ENCODE peak calls at places on chromosomes 5 and 9, in five cellular contexts. K is sigmoid colon; R is CD8-positive, alpha-beta T cell; M is A673; A is brain microvascular endothelial cell. C is an unnamed sample.

GRCh38 chr9:76594764-76595410 is 135.9 kb downstream of the GCNT1 start:
- DNase-seq in A (no peak), K (no peak), R (no peak), M (no peak), C (no peak)

GRCh38 chr5:62154758-62155157 is 151.2 kb upstream of the KIF2A start:
- DNase-seq in A (no peak), R (no peak), M (no peak), K (no peak), C (no peak)

GRCh38 chr5:34585601-34586104 is 70.5 kb upstream of the RAI14 start:
- DNase-seq in A (peak; percentile 90), R (no peak), M (no peak), K (no peak), C (peak; percentile 68)

GRCh38 chr5:39447059-39447458 is 22.3 kb upstream of the DAB2 start:
- DNase-seq in M (no peak), R (no peak), A (no peak), K (no peak), C (no peak)

GRCh38 chr5:35302544-35302943 is 72.3 kb upstream of the PRLR start:
- DNase-seq in A (no peak), R (no peak), K (no peak), M (no peak), C (no peak)

GRCh38 chr9:18881740-18882139 is 151.3 kb downstream of the SAXO1 start:
- DNase-seq in M (no peak), R (no peak), K (no peak), A (no peak), C (no peak)

GRCh38 chr9:91043041-91043740 is 241.6 kb downstream of the SYK start:
- DNase-seq in R (no peak), K (no peak), A (no peak), M (no peak), C (no peak)

GRCh38 chr5:94196959-94197358 is 421.4 kb downstream of the KIAA0825 start:
- DNase-seq in M (no peak), R (no peak), K (no peak), A (no peak), C (no peak)

GRCh38 chr9:18379073-18379811 is 94.7 kb upstream of the ADAMTSL1 start:
- DNase-seq in M (no peak), K (no peak), R (no peak), A (peak; percentile 77), C (peak; percentile 57)

GRCh38 chr5:122316652-122317051 is 4.6 kb downstream of the SNCAIP start:
- DNase-seq in R (no peak), K (no peak), M (no peak), A (no peak), C (no peak)

GRCh38 chr5:11904270-11904906 is at the start of gene CTNND2:
- DNase-seq in K (no peak), R (no peak), M (peak; percentile 39), A (no peak), C (peak; percentile 14)

GRCh38 chr5:14039576-14039975 is 95.1 kb upstream of the DNAH5 start:
- DNase-seq in R (no peak), A (peak; percentile 12), K (no peak), M (no peak), C (peak; percentile 54)

GRCh38 chr5:75566710-75567309 is 44.4 kb upstream of the ANKDD1B start:
- DNase-seq in K (no peak), R (no peak), M (peak; percentile 85), A (peak; percentile 86), C (peak; percentile 94)

GRCh38 chr9:114931407-114931806 is 1.0 kb upstream of the TNFSF8 start:
- DNase-seq in M (no peak), A (no peak), R (no peak), K (no peak), C (no peak)

GRCh38 chr5:151030377-151030776 is 10.0 kb downstream of the GPX3 start:
- DNase-seq in M (no peak), A (no peak), R (no peak), K (peak; percentile 96), C (no peak)

DNA sequence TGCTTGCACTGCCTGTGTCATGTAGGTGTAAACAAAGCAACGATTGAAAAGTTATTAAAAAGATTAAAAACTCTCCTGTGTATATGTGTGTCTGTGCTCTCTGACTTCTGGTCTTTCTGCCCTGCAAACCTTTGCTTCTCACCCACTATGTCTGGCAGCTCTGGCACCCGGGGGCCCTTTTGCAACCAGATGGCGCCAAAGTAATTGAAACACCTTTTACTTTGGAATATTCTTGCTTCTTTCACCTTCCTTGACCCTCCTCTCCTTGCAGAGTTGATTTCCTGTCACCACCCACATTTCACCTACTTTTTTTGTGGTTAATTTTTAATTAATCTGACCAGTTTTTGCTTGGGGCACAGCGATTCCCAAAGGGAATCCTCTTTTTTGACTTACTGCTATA is 275.5 kb downstream of the ARHGEF28 start:
- DNase-seq in R (no peak), A (no peak), K (no peak), M (no peak), C (peak; percentile 30)
- TF ChIP-seq CTCF in R (no peak), A (peak; percentile 45), K (no peak), M (peak; percentile 16), C (peak; percentile 49)

GRCh38 chr5:88396635-88397285 is 128.1 kb upstream of the TMEM161B start:
- DNase-seq in K (no peak), A (no peak), M (no peak), R (no peak), C (no peak)
- H3K27ac ChIP-seq in K (peak overlapping the region; percentile 39), A (no peak overlapping the region), M (no peak overlapping the region), R (no peak overlapping the region), C (no peak overlapping the region)

DNA sequence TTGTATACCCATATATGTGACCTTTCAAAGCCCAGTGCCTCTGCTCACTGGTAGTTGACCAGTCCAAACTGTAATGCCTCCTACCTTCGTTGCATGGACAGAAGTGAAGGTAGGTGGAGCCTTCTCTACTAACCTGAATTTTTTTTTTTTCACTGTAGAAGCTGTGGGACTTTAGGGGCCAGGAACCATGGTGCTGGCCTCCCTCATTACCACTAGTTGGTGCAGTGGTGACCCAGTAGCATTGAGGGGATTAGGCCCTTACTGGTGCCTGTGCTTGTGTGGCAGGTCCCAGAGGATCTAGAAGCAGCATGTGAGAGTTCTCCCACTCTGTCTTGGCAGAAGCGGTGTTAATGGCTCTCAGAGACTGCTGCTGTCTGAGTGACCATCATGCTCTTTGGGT is 2.3 kb downstream of the RALGPS1 start:
- DNase-seq in A (no peak), K (no peak), R (no peak), M (peak; percentile 34), C (no peak)
- TF ChIP-seq CTCF in A (peak; percentile 31), K (no peak), R (no peak), M (peak; percentile 38), C (no peak)

GRCh38 chr9:117958726-117959125 is 254.5 kb downstream of the TLR4 start:
- DNase-seq in K (no peak), R (no peak), M (no peak), A (no peak), C (no peak)

GRCh38 chr9:117957267-117957666 is 253.1 kb downstream of the TLR4 start:
- DNase-seq in R (no peak), K (no peak), M (no peak), A (no peak), C (peak; percentile 22)
- H3K27ac ChIP-seq in R (no peak overlapping the region), K (no peak overlapping the region), M (no peak overlapping the region), A (no peak overlapping the region), C (no peak overlapping the region)